ENCODE peak calls at places on chromosome 1, in seven cellular contexts. One of them, this sample, is unnamed.
A peak's percentile ranks its signal among the peaks of the same experiment; 100 is the strongest.

GRCh38 chr1:17913326-17914115 is 158.4 kb downstream of the ACTL8 start:
- DNase-seq in Caco-2: no peak
- DNase-seq in A549: no peak
- DNase-seq in aorta: no peak
- DNase-seq in naive thymus-derived CD4-positive, alpha-beta T cell: no peak
- DNase-seq in astrocyte: no peak
- DNase-seq in HepG2: no peak
- DNase-seq in this sample: no peak

GRCh38 chr1:41483960-41484844 is at the start of gene EDN2:
- DNase-seq in naive thymus-derived CD4-positive, alpha-beta T cell: no peak
- DNase-seq in astrocyte: no peak
- DNase-seq in HepG2: no peak
- DNase-seq in Caco-2: no peak
- DNase-seq in aorta: no peak
- DNase-seq in A549: peak; percentile 28
- DNase-seq in this sample: peak; percentile 17

GRCh38 chr1:245999697-246000637 is 507.1 kb downstream of the SMYD3 start:
- DNase-seq in aorta: no peak
- DNase-seq in Caco-2: no peak
- DNase-seq in naive thymus-derived CD4-positive, alpha-beta T cell: no peak
- DNase-seq in A549: no peak
- DNase-seq in astrocyte: no peak
- DNase-seq in HepG2: no peak
- DNase-seq in this sample: no peak

GRCh38 chr1:15455522-15455921 is 1.0 kb upstream of the CELA2A start:
- DNase-seq in HepG2: no peak
- DNase-seq in aorta: no peak
- DNase-seq in naive thymus-derived CD4-positive, alpha-beta T cell: no peak
- DNase-seq in A549: no peak
- DNase-seq in Caco-2: no peak
- DNase-seq in astrocyte: no peak
- DNase-seq in this sample: peak; percentile 42

GRCh38 chr1:24929876-24930702 is at the start of gene RUNX3:
- DNase-seq in HepG2: no peak
- DNase-seq in naive thymus-derived CD4-positive, alpha-beta T cell: peak; percentile 90
- DNase-seq in aorta: peak; percentile 88
- DNase-seq in A549: peak; percentile 71
- DNase-seq in Caco-2: peak; percentile 51
- DNase-seq in astrocyte: no peak
- DNase-seq in this sample: peak; percentile 74

GRCh38 chr1:163361123-163361934 is 39.6 kb downstream of the NUF2 start:
- DNase-seq in astrocyte: no peak
- DNase-seq in A549: peak; percentile 29
- DNase-seq in HepG2: peak; percentile 12
- DNase-seq in naive thymus-derived CD4-positive, alpha-beta T cell: no peak
- DNase-seq in Caco-2: no peak
- DNase-seq in aorta: no peak
- DNase-seq in this sample: peak; percentile 26

GRCh38 chr1:78375996-78376395 is 114.8 kb upstream of the PTGFR start:
- DNase-seq in naive thymus-derived CD4-positive, alpha-beta T cell: no peak
- DNase-seq in astrocyte: peak; percentile 61
- DNase-seq in A549: no peak
- DNase-seq in HepG2: no peak
- DNase-seq in aorta: no peak
- DNase-seq in Caco-2: no peak
- DNase-seq in this sample: peak; percentile 58

GRCh38 chr1:70528591-70529333 is 117.7 kb downstream of the CTH start:
- DNase-seq in astrocyte: peak; percentile 9
- DNase-seq in naive thymus-derived CD4-positive, alpha-beta T cell: no peak
- DNase-seq in aorta: no peak
- DNase-seq in A549: peak; percentile 20
- DNase-seq in HepG2: peak; percentile 13
- DNase-seq in Caco-2: peak; percentile 33
- DNase-seq in this sample: peak; percentile 59

GRCh38 chr1:223776075-223776814 is 63.9 kb downstream of the CAPN2 start:
- DNase-seq in naive thymus-derived CD4-positive, alpha-beta T cell: no peak
- DNase-seq in aorta: no peak
- DNase-seq in A549: peak; percentile 83
- DNase-seq in astrocyte: peak; percentile 94
- DNase-seq in Caco-2: peak; percentile 77
- DNase-seq in HepG2: no peak
- DNase-seq in this sample: peak; percentile 86

GRCh38 chr1:206708058-206708457 is 23.4 kb downstream of the MAPKAPK2 start:
- DNase-seq in astrocyte: no peak
- DNase-seq in HepG2: peak; percentile 32
- DNase-seq in A549: no peak
- DNase-seq in Caco-2: no peak
- DNase-seq in naive thymus-derived CD4-positive, alpha-beta T cell: no peak
- DNase-seq in aorta: no peak
- DNase-seq in this sample: no peak

GRCh38 chr1:20640183-20640597 is 6.9 kb downstream of the PINK1 start:
- DNase-seq in A549: peak; percentile 45
- DNase-seq in HepG2: peak; percentile 39
- DNase-seq in naive thymus-derived CD4-positive, alpha-beta T cell: peak; percentile 66
- DNase-seq in Caco-2: no peak
- DNase-seq in aorta: no peak
- DNase-seq in astrocyte: no peak
- DNase-seq in this sample: peak; percentile 64

DNA sequence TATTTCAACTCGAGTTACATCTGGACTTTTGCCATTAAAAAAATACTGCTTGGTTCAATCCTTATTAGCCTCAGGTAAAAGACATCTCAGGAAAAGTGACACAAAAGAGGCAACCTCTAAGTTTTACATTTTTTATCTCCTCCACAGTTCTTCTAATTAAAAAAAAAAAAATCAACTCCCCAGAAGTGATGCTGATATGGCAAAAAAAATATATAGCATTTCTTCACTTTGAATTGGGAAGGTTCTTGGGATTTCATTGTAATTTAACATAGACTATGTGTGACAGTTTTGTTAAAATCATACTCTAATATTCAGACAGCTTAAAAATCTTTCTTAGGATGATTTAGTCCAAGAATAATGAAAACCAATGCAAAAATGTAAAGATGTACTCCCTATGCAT is 87.9 kb downstream of the LRRC8C start:
- DNase-seq in naive thymus-derived CD4-positive, alpha-beta T cell: no peak
- DNase-seq in astrocyte: no peak
- DNase-seq in Caco-2: no peak
- DNase-seq in A549: no peak
- DNase-seq in aorta: no peak
- DNase-seq in HepG2: no peak
- DNase-seq in this sample: no peak
- H3K4me1 ChIP-seq in naive thymus-derived CD4-positive, alpha-beta T cell: peaks cover 59% of the 10 kb centered on the region
- H3K4me1 ChIP-seq in astrocyte: peaks cover 28% of the 10 kb centered on the region
- H3K4me1 ChIP-seq in Caco-2: no peaks in the 10 kb centered on the region
- H3K4me1 ChIP-seq in A549: peaks cover 12% of the 10 kb centered on the region
- H3K4me1 ChIP-seq in aorta: no peaks in the 10 kb centered on the region
- H3K4me1 ChIP-seq in HepG2: no peaks in the 10 kb centered on the region
- H3K4me1 ChIP-seq in this sample: peaks cover 63% of the 10 kb centered on the region

DNA sequence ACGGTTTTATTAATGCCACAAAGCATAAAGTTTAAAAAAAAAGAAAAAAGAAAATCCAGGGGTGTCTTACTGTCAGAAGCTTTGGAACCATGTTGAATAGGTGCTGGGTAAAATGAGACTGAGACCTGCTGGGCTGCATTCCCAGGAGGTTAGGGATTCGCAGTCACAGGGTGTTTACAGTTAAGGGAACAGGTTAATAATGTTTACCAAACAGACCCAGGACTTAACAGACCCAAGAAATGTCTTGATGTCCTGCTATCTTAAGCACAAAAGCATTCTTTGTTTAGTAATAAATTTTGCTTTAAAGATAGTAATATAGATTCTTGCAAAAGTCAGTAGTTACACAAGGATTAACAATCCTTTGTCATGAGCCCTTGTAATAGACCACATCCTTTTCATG is 54.7 kb downstream of the OLFML3 start:
- DNase-seq in astrocyte: no peak
- DNase-seq in Caco-2: peak; percentile 72
- DNase-seq in HepG2: no peak
- DNase-seq in A549: no peak
- DNase-seq in naive thymus-derived CD4-positive, alpha-beta T cell: no peak
- DNase-seq in aorta: no peak
- DNase-seq in this sample: peak; percentile 40
- H3K4me1 ChIP-seq in astrocyte: peaks cover 12% of the 10 kb centered on the region
- H3K4me1 ChIP-seq in Caco-2: peaks cover 36% of the 10 kb centered on the region
- H3K4me1 ChIP-seq in HepG2: no peaks in the 10 kb centered on the region
- H3K4me1 ChIP-seq in A549: peaks cover 19% of the 10 kb centered on the region
- H3K4me1 ChIP-seq in naive thymus-derived CD4-positive, alpha-beta T cell: no peaks in the 10 kb centered on the region
- H3K4me1 ChIP-seq in aorta: no peaks in the 10 kb centered on the region
- H3K4me1 ChIP-seq in this sample: peaks cover 31% of the 10 kb centered on the region

GRCh38 chr1:214638997-214639396 is 36.0 kb downstream of the CENPF start:
- DNase-seq in astrocyte: peak; percentile 28
- DNase-seq in Caco-2: no peak
- DNase-seq in HepG2: no peak
- DNase-seq in aorta: no peak
- DNase-seq in naive thymus-derived CD4-positive, alpha-beta T cell: no peak
- DNase-seq in A549: no peak
- DNase-seq in this sample: no peak
- H3K4me1 ChIP-seq in astrocyte: peaks cover 9% of the 10 kb centered on the region
- H3K4me1 ChIP-seq in Caco-2: no peaks in the 10 kb centered on the region
- H3K4me1 ChIP-seq in HepG2: no peaks in the 10 kb centered on the region
- H3K4me1 ChIP-seq in aorta: no peaks in the 10 kb centered on the region
- H3K4me1 ChIP-seq in naive thymus-derived CD4-positive, alpha-beta T cell: no peaks in the 10 kb centered on the region
- H3K4me1 ChIP-seq in A549: no peaks in the 10 kb centered on the region
- H3K4me1 ChIP-seq in this sample: peaks cover 13% of the 10 kb centered on the region

GRCh38 chr1:21930629-21931170 is 6.4 kb downstream of the HSPG2 start:
- DNase-seq in naive thymus-derived CD4-positive, alpha-beta T cell: no peak
- DNase-seq in astrocyte: no peak
- DNase-seq in A549: no peak
- DNase-seq in HepG2: no peak
- DNase-seq in aorta: no peak
- DNase-seq in Caco-2: no peak
- DNase-seq in this sample: no peak
- H3K4me1 ChIP-seq in naive thymus-derived CD4-positive, alpha-beta T cell: no peaks in the 10 kb centered on the region
- H3K4me1 ChIP-seq in astrocyte: peaks cover 66% of the 10 kb centered on the region
- H3K4me1 ChIP-seq in A549: peaks cover 100% of the 10 kb centered on the region
- H3K4me1 ChIP-seq in HepG2: peaks cover 89% of the 10 kb centered on the region
- H3K4me1 ChIP-seq in aorta: peaks cover 3% of the 10 kb centered on the region
- H3K4me1 ChIP-seq in Caco-2: peaks cover 94% of the 10 kb centered on the region
- H3K4me1 ChIP-seq in this sample: peaks cover 86% of the 10 kb centered on the region

This sample was measured in GM23248.